ENCODE peak calls at places on chromosome 20, in eight cellular contexts. W is progenitor cell of endocrine pancreas; K is iPS-NIHi11; Z is activated naive CD8-positive, alpha-beta T cell treated with anti-CD3 and anti-CD28 coated beads, Interleukin-2, amount 50 U/mL, for 16 hours; X is D341Med; T is thoracic aorta; H is NCI-H1105; P is NCI-H460. S is an unnamed sample.

GRCh38 chr20:43976577-43976976 is 61.9 kb downstream of the TOX2 start:
- DNase-seq in H (no peak), Z (no peak), X (no peak), K (no peak), P (no peak), T (no peak), W (no peak), S (no peak)

GRCh38 chr20:50837532-50838321 is 42.9 kb downstream of the BCAS4 start:
- DNase-seq in X (no peak), K (no peak), Z (no peak), W (no peak), T (peak; percentile 77), H (no peak), P (no peak), S (no peak)

GRCh38 chr20:25544760-25545159 is 40.6 kb downstream of the NINL start:
- DNase-seq in Z (no peak), W (no peak), T (no peak), P (no peak), H (no peak), K (no peak), X (peak; percentile 66), S (no peak)

GRCh38 chr20:38117635-38118034 is 47.4 kb downstream of the TGM2 start:
- DNase-seq in K (no peak), P (no peak), X (no peak), H (no peak), T (no peak), W (no peak), Z (no peak), S (no peak)

GRCh38 chr20:20530428-20531151 is 162.7 kb downstream of the INSM1 start:
- DNase-seq in T (no peak), X (no peak), W (no peak), Z (no peak), P (no peak), H (no peak), K (no peak), S (no peak)

GRCh38 chr20:479487-479886 is 17.2 kb upstream of the TBC1D20 start:
- DNase-seq in Z (no peak), K (no peak), X (no peak), T (no peak), W (no peak), P (no peak), H (no peak), S (no peak)

GRCh38 chr20:36487069-36487468 is 54.2 kb upstream of the MYL9 start:
- DNase-seq in X (no peak), T (no peak), P (no peak), Z (no peak), W (no peak), H (no peak), K (no peak), S (no peak)

GRCh38 chr20:4811661-4812181 is 90.0 kb downstream of the PRND start:
- DNase-seq in K (no peak), H (no peak), W (no peak), T (no peak), P (no peak), Z (no peak), X (peak; percentile 11), S (peak; percentile 93)

GRCh38 chr20:61589055-61589385 is 337.0 kb downstream of the CDH4 start:
- DNase-seq in Z (no peak), K (no peak), W (no peak), H (no peak), T (no peak), X (no peak), P (no peak), S (no peak)

GRCh38 chr20:10061641-10062040 is 26.9 kb downstream of the ANKEF1 start:
- DNase-seq in X (no peak), W (no peak), T (no peak), Z (no peak), H (peak; percentile 96), P (no peak), K (no peak), S (no peak)

GRCh38 chr20:38536310-38536709 is 44.7 kb upstream of the ADIG start:
- DNase-seq in T (no peak), K (no peak), W (no peak), Z (no peak), X (no peak), P (no peak), H (no peak), S (no peak)

GRCh38 chr20:58042626-58043025 is 185.8 kb downstream of the ANKRD60 start:
- DNase-seq in Z (no peak), K (no peak), X (no peak), P (no peak), T (no peak), W (no peak), H (no peak), S (no peak)

GRCh38 chr20:3250091-3250504 is 11.1 kb upstream of the SLC4A11 start:
- DNase-seq in K (peak; percentile 88), H (no peak), P (peak; percentile 48), T (no peak), W (no peak), X (peak; percentile 66), Z (no peak), S (no peak)

GRCh38 chr20:45098096-45098773 is 2.7 kb downstream of the KCNS1 start:
- DNase-seq in W (no peak), Z (no peak), K (peak; percentile 86), X (no peak), T (no peak), H (no peak), P (no peak), S (no peak)

GRCh38 chr20:6685181-6685582 is 82.3 kb upstream of the BMP2 start:
- DNase-seq in X (no peak), Z (no peak), P (no peak), T (no peak), H (no peak), K (no peak), W (no peak), S (no peak)

GRCh38 chr20:35954907-35955251 is 577 bp upstream of the SCAND1 start:
- DNase-seq in H (no peak), X (peak; percentile 48), K (no peak), P (no peak), T (no peak), Z (no peak), W (no peak), S (no peak)